ENCODE peak calls at places on chromosomes 13 and 19, in seven cellular contexts. D, W, M, E, K, P and Y are unnamed samples.

GRCh38 chr13:51249767-51250741 is 27.9 kb downstream of the FAM124A start:
- DNase-seq in D (no peak), E (no peak), K (no peak), P (no peak), M (peak; percentile 96), W (no peak), Y (no peak)

GRCh38 chr19:7099597-7099921 is 30.1 kb downstream of the ZNF557 start:
- DNase-seq in W (no peak), D (no peak), M (no peak), E (no peak), P (no peak), K (no peak), Y (no peak)

GRCh38 chr19:42601811-42602443 is 7.2 kb upstream of the CEACAM8 start:
- DNase-seq in W (peak; percentile 34), K (no peak), P (peak; percentile 36), M (no peak), E (no peak), D (no peak), Y (no peak)

GRCh38 chr19:34482380-34483250 is 1.1 kb downstream of the WTIP start:
- DNase-seq in M (no peak), W (no peak), D (no peak), K (peak; percentile 67), P (no peak), E (no peak), Y (no peak)

GRCh38 chr13:66021846-66022245 is 1208.3 kb downstream of the PCDH9 start:
- DNase-seq in E (no peak), D (no peak), W (no peak), P (no peak), K (no peak), M (no peak), Y (no peak)

GRCh38 chr13:46010148-46010547 is 42.4 kb downstream of the ZC3H13 start:
- DNase-seq in M (peak; percentile 32), P (no peak), E (no peak), W (no peak), D (no peak), K (no peak), Y (no peak)

GRCh38 chr19:29478578-29479565 is 46.9 kb upstream of the VSTM2B start:
- DNase-seq in K (no peak), M (peak; percentile 47), P (peak; percentile 24), E (no peak), D (no peak), W (peak; percentile 9), Y (no peak)

GRCh38 chr19:6020166-6020967 is 42.4 kb upstream of the RANBP3 start:
- DNase-seq in W (no peak), K (peak; percentile 12), P (no peak), M (no peak), E (no peak), D (no peak), Y (peak; percentile 84)

GRCh38 chr19:3189702-3190469 is 4.2 kb downstream of the NCLN start:
- DNase-seq in K (no peak), D (no peak), E (no peak), M (no peak), W (no peak), P (no peak), Y (no peak)